ENCODE peak calls at places on chromosomes 2 and 18, in ten cellular contexts. M is H7, Q is ecto neural progenitor cell, V is fibroblast of the aortic adventitia, C is heart left ventricle, H is heart right ventricle, A is brain microvascular endothelial cell, F is endothelial cell of umbilical vein, E is Panc1, I is kidney glomerular epithelial cell. L is an unnamed sample.
A peak's percentile ranks its signal among the peaks of the same experiment; 100 is the strongest.

GRCh38 chr2:241252778-241253475 is 62.5 kb downstream of the HDLBP start:
- DNase-seq in M (no peak), Q (no peak), V (no peak), C (no peak), H (no peak), A (no peak), F (no peak), E (no peak), I (no peak), L (no peak)

GRCh38 chr2:11203480-11203879 is 48.2 kb downstream of the SLC66A3 start:
- DNase-seq in M (no peak), Q (no peak), V (peak; percentile 16), C (no peak), H (no peak), A (no peak), F (peak; percentile 71), E (peak; percentile 88), I (no peak), L (no peak)

GRCh38 chr18:75211002-75211621 is 515 bp downstream of the TSHZ1 start:
- DNase-seq in M (peak; percentile 81), Q (no peak), V (peak; percentile 14), C (no peak), H (no peak), A (no peak), F (peak; percentile 43), E (no peak), I (no peak), L (no peak)

GRCh38 chr2:113965644-113966043 is 75.8 kb downstream of the ACTR3 start:
- DNase-seq in M (peak; percentile 33), Q (no peak), V (peak; percentile 22), C (no peak), H (no peak), A (peak; percentile 44), F (peak; percentile 66), E (peak; percentile 24), I (peak; percentile 39), L (no peak)

GRCh38 chr2:6492573-6492972 is 373.1 kb downstream of the CMPK2 start:
- DNase-seq in M (no peak), Q (no peak), V (no peak), C (no peak), H (no peak), A (no peak), F (no peak), E (no peak), I (no peak), L (no peak)

GRCh38 chr2:111121873-111122630 is 1.3 kb downstream of the BCL2L11 start:
- DNase-seq in M (peak; percentile 96), Q (peak; percentile 95), V (peak; percentile 80), C (peak; percentile 94), H (peak; percentile 86), A (peak; percentile 61), F (peak; percentile 90), E (no peak), I (peak; percentile 74), L (no peak)

GRCh38 chr2:107001081-107001480 is 115.1 kb upstream of the ST6GAL2 start:
- DNase-seq in M (no peak), Q (no peak), V (peak; percentile 64), C (no peak), H (no peak), A (no peak), F (no peak), E (no peak), I (no peak), L (peak; percentile 34)

GRCh38 chr2:223404616-223405015 is 197.5 kb downstream of the SCG2 start:
- DNase-seq in M (no peak), Q (no peak), V (no peak), C (no peak), H (no peak), A (no peak), F (no peak), E (no peak), I (no peak), L (no peak)

GRCh38 chr18:33356735-33357134 is 83.8 kb downstream of the CCDC178 start:
- DNase-seq in M (no peak), Q (no peak), V (no peak), C (no peak), H (no peak), A (no peak), F (no peak), E (no peak), I (no peak), L (no peak)

L was measured in esophagus muscularis mucosa.